ENCODE peak calls at places on chromosomes 5 and 9, in six cellular contexts. Y, F, V, T, Z and Q are unnamed samples.

GRCh38 chr5:126651013-126651577 is 50.3 kb downstream of the PHAX start:
- DNase-seq in Y (no peak), F (no peak), V (no peak), T (no peak), Z (no peak), Q (no peak)

GRCh38 chr9:123983047-123983446 is 28.5 kb upstream of the LHX2 start:
- DNase-seq in Y (no peak), F (no peak), V (no peak), T (no peak), Z (no peak), Q (no peak)

GRCh38 chr9:93807166-93808013 is 147.8 kb downstream of the BARX1 start:
- DNase-seq in Y (no peak), F (no peak), V (no peak), T (no peak), Z (no peak), Q (no peak)

GRCh38 chr9:89482056-89482784 is 15.7 kb downstream of the SEMA4D start:
- DNase-seq in Y (no peak), F (no peak), V (no peak), T (no peak), Z (no peak), Q (no peak)

GRCh38 chr9:14960881-14961280 is 50.7 kb upstream of the FREM1 start:
- DNase-seq in Y (no peak), F (no peak), V (no peak), T (no peak), Z (no peak), Q (no peak)

GRCh38 chr5:114360816-114361723 is 800 bp upstream of the KCNN2 start:
- DNase-seq in Y (no peak), F (peak), V (no peak), T (no peak), Z (peak), Q (no peak)

GRCh38 chr5:131564229-131564652 is 70.8 kb downstream of the RAPGEF6 start:
- DNase-seq in Y (no peak), F (no peak), V (no peak), T (no peak), Z (no peak), Q (no peak)

GRCh38 chr5:89855417-89855816 is 554.1 kb downstream of the CETN3 start:
- DNase-seq in Y (no peak), F (no peak), V (no peak), T (no peak), Z (no peak), Q (no peak)

GRCh38 chr5:12460493-12461261 is 556.4 kb upstream of the CTNND2 start:
- DNase-seq in Y (no peak), F (no peak), V (no peak), T (no peak), Z (no peak), Q (no peak)

GRCh38 chr5:134149571-134150303 is 27.0 kb downstream of the SKP1 start:
- DNase-seq in Y (no peak), F (no peak), V (no peak), T (no peak), Z (no peak), Q (no peak)

GRCh38 chr5:33641722-33642505 is 201.1 kb downstream of the TARS1 start:
- DNase-seq in Y (peak), F (no peak), V (no peak), T (peak), Z (peak), Q (peak)

GRCh38 chr5:77301447-77301878 is 91.0 kb downstream of the PDE8B start:
- DNase-seq in Y (no peak), F (no peak), V (peak), T (no peak), Z (peak), Q (no peak)

GRCh38 chr9:81635526-81636279 is 53.6 kb downstream of the TLE1 start:
- DNase-seq in Y (no peak), F (no peak), V (no peak), T (no peak), Z (peak), Q (no peak)

GRCh38 chr5:140312067-140312790 is 9.3 kb upstream of the PFDN1 start:
- DNase-seq in Y (peak), F (peak), V (peak), T (no peak), Z (peak), Q (no peak)

GRCh38 chr9:92177591-92177990 is 62.4 kb upstream of the SPTLC1 start:
- DNase-seq in Y (no peak), F (no peak), V (no peak), T (no peak), Z (no peak), Q (no peak)

GRCh38 chr9:136621734-136622093 is 41.0 kb upstream of the EGFL7 start:
- DNase-seq in Y (no peak), F (no peak), V (no peak), T (no peak), Z (no peak), Q (no peak)

GRCh38 chr9:132418743-132419363 is 8.8 kb downstream of the CFAP77 start:
- DNase-seq in Y (no peak), F (no peak), V (no peak), T (no peak), Z (no peak), Q (no peak)

GRCh38 chr5:57577432-57578175 is 95.0 kb upstream of the ACTBL2 start:
- DNase-seq in Y (no peak), F (no peak), V (no peak), T (no peak), Z (no peak), Q (no peak)

GRCh38 chr5:126723643-126724042 is 53.3 kb upstream of the LMNB1 start:
- DNase-seq in Y (no peak), F (no peak), V (no peak), T (no peak), Z (no peak), Q (no peak)

GRCh38 chr5:54563083-54563761 is 45.7 kb downstream of the SNX18 start:
- DNase-seq in Y (no peak), F (no peak), V (no peak), T (no peak), Z (no peak), Q (no peak)

GRCh38 chr9:116939605-116940004 is 252.5 kb downstream of the TRIM32 start:
- DNase-seq in Y (no peak), F (peak), V (no peak), T (no peak), Z (no peak), Q (no peak)

GRCh38 chr5:94969174-94969573 is 315.7 kb downstream of the MCTP1 start:
- DNase-seq in Y (no peak), F (peak), V (no peak), T (no peak), Z (peak), Q (no peak)

GRCh38 chr5:157554180-157555030 is 21.2 kb downstream of the ADAM19 start:
- DNase-seq in Y (no peak), F (no peak), V (no peak), T (no peak), Z (no peak), Q (no peak)

GRCh38 chr9:81892440-81892839 is 35.8 kb upstream of the SPATA31D4 start:
- DNase-seq in Y (no peak), F (no peak), V (no peak), T (no peak), Z (no peak), Q (no peak)

GRCh38 chr9:88775966-88776365 is 215.3 kb upstream of the S1PR3 start:
- DNase-seq in Y (no peak), F (no peak), V (no peak), T (no peak), Z (no peak), Q (no peak)